ENCODE peak calls at places on chromosomes 1 and 21, in five cellular contexts. E, A, Z, C and P are unnamed samples.
A peak's percentile ranks its signal among the peaks of the same experiment; 100 is the strongest.

GRCh38 chr1:167276969-167277368 is 56.3 kb downstream of the POU2F1 start:
- DNase-seq in E (no peak), Z (no peak), A (no peak), C (no peak), P (no peak)

GRCh38 chr21:44866780-44867179 is 6.7 kb downstream of the PTTG1IP start:
- DNase-seq in E (no peak), Z (no peak), C (peak; percentile 66), A (no peak), P (no peak)

GRCh38 chr1:94843430-94843829 is 23.3 kb downstream of the SLC44A3 start:
- DNase-seq in E (no peak), C (no peak), Z (no peak), A (peak; percentile 90), P (no peak)

GRCh38 chr1:15916417-15916816 is 59.5 kb downstream of the ZBTB17 start:
- DNase-seq in C (no peak), Z (no peak), A (no peak), E (no peak), P (no peak)

GRCh38 chr1:12173631-12174121 is 6.9 kb downstream of the TNFRSF1B start:
- DNase-seq in E (no peak), Z (peak; percentile 54), A (peak; percentile 74), C (no peak), P (peak; percentile 97)

GRCh38 chr1:52413410-52414104 is 9.2 kb downstream of the PRPF38A start:
- DNase-seq in A (peak; percentile 85), E (no peak), C (no peak), Z (no peak), P (no peak)

GRCh38 chr1:160797163-160797797 is 1.3 kb downstream of the LY9 start:
- DNase-seq in C (no peak), A (no peak), Z (no peak), E (no peak), P (no peak)

GRCh38 chr1:226990133-226990716 is 50.1 kb downstream of the COQ8A start:
- DNase-seq in C (no peak), Z (no peak), A (peak; percentile 94), E (peak; percentile 62), P (peak; percentile 49)

GRCh38 chr1:211378844-211379243 is 52.2 kb downstream of the TRAF5 start:
- DNase-seq in C (peak; percentile 67), A (no peak), Z (no peak), E (no peak), P (no peak)

GRCh38 chr1:30187413-30188023 is 535.9 kb downstream of the MATN1 start:
- DNase-seq in C (no peak), A (no peak), Z (peak; percentile 15), E (no peak), P (no peak)

GRCh38 chr1:30186586-30186985 is 536.8 kb downstream of the MATN1 start:
- DNase-seq in A (no peak), C (no peak), E (no peak), Z (peak; percentile 4), P (no peak)

GRCh38 chr1:30189818-30190480 is 533.4 kb downstream of the MATN1 start:
- DNase-seq in E (no peak), A (no peak), Z (no peak), C (no peak), P (no peak)

GRCh38 chr1:30188999-30189398 is 534.4 kb downstream of the MATN1 start:
- DNase-seq in C (no peak), Z (no peak), E (no peak), A (no peak), P (no peak)

DNA sequence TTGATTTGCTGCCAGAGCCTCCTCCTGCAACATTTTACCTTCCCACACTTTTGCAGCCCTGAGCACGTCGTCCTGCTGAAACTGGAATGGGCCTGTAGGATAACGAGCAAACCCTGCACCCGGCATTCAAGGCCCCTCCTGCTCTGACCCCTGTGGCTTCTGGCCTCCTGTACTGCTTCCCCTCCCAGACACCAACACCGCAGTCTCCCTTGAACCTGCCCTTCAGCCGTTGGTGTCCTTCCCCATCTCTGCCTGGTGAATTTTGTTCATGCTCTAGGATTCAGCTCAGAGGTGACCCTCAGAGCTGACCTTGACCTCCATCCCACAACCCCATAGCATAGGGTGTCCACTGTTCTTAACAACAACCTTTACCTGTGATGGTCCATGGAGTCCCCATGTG is 535.1 kb downstream of the MATN1 start:
- DNase-seq in E (no peak), C (no peak), Z (no peak), A (no peak), P (no peak)
- H3K4me3 ChIP-seq in E (no peak overlapping the region), C (no peak overlapping the region), Z (no peak overlapping the region), A (no peak overlapping the region), P (no peak overlapping the region)

GRCh38 chr1:55212349-55213028 is 2.7 kb downstream of the USP24 start:
- DNase-seq in C (no peak), A (peak; percentile 30), Z (no peak), E (no peak), P (no peak)
- H3K27ac ChIP-seq in C (no peak overlapping the region), A (no peak overlapping the region), Z (no peak overlapping the region), E (peak overlapping the region; percentile 94), P (no peak overlapping the region)

DNA sequence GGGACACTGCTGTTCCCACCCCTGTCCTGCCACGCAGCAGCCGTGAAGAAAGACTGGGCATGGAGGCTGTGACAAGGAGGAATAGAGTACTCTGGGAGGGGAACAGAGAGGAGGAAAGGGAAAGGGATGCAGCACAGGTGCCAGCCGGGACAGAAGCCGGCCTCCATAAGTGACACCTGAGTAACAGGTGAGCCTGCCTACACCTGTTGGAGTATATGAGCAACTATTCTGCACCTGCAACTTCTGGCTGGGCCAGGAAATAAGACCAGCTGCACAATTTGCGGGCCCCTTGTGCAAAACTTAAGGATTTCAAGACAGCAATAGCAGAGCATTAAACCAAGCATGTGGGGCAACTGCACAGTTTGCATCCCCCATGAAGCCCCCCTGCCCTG is 72.5 kb upstream of the GOLT1A start:
- DNase-seq in E (no peak), Z (no peak), A (no peak), C (no peak), P (no peak)
- H3K4me3 ChIP-seq in E (no peak overlapping the region), Z (peak overlapping the region; percentile 60), A (no peak overlapping the region), C (no peak overlapping the region), P (peak overlapping the region; percentile 53)

GRCh38 chr1:236284291-236284711 is 2.5 kb upstream of the ERO1B start:
- DNase-seq in A (no peak), C (no peak), Z (no peak), E (no peak), P (no peak)

GRCh38 chr1:236280438-236281285 is 1.1 kb downstream of the ERO1B start:
- DNase-seq in C (peak; percentile 26), E (peak; percentile 66), A (peak; percentile 29), Z (peak; percentile 32), P (peak; percentile 59)

GRCh38 chr1:236281286-236282158 is at the start of gene ERO1B:
- DNase-seq in E (peak; percentile 98), C (peak; percentile 98), Z (peak; percentile 96), A (peak; percentile 97), P (peak; percentile 99)

GRCh38 chr1:236282159-236282716 is 480 bp upstream of the ERO1B start:
- DNase-seq in E (no peak), Z (peak; percentile 21), A (no peak), C (no peak), P (peak; percentile 70)

GRCh38 chr1:236282719-236283118 is 961 bp upstream of the ERO1B start:
- DNase-seq in E (no peak), Z (no peak), C (no peak), A (no peak), P (no peak)
- H3K27ac ChIP-seq in E (no peak overlapping the region), Z (peak overlapping the region; percentile 85), C (no peak overlapping the region), A (no peak overlapping the region), P (peak overlapping the region; percentile 85)